ENCODE peak calls at places on chromosome 21, in six cellular contexts. Q is NCI-H1417 treated with DMSO at 0.1 percent for 48 hours, M is NCI-H446, Y is NB4, W is neural progenitor cell, T is MG63. N is an unnamed sample.
A peak's percentile ranks its signal among the peaks of the same experiment; 100 is the strongest.

GRCh38 chr21:45051580-45052434 is 22.6 kb upstream of the ADARB1 start:
- DNase-seq in Q (no peak), M (no peak), Y (no peak), W (no peak), T (no peak), N (no peak)

GRCh38 chr21:42651515-42652401 is 1.7 kb upstream of the PDE9A start:
- DNase-seq in Q (no peak), M (peak; percentile 67), Y (peak; percentile 68), W (no peak), T (no peak), N (no peak)

GRCh38 chr21:24302400-24302799 is 1304.9 kb downstream of the MRPL39 start:
- DNase-seq in Q (no peak), M (no peak), Y (no peak), W (no peak), T (no peak), N (no peak)

GRCh38 chr21:30582850-30583249 is 7.3 kb downstream of the KRTAP22-2 start:
- DNase-seq in Q (no peak), M (no peak), Y (no peak), W (peak; percentile 10), T (no peak), N (no peak)

GRCh38 chr21:36694041-36694515 is 4.8 kb upstream of the SIM2 start:
- DNase-seq in Q (no peak), M (no peak), Y (no peak), W (peak; percentile 56), T (no peak), N (peak; percentile 47)

GRCh38 chr21:45695086-45695485 is 51.6 kb downstream of the PCBP3 start:
- DNase-seq in Q (no peak), M (no peak), Y (peak; percentile 12), W (peak; percentile 74), T (no peak), N (peak; percentile 68)

GRCh38 chr21:46374761-46375389 is 50.9 kb downstream of the PCNT start:
- DNase-seq in Q (no peak), M (no peak), Y (no peak), W (no peak), T (no peak), N (no peak)

GRCh38 chr21:34793471-34793870 is 124.7 kb downstream of the CLIC6 start:
- DNase-seq in Q (no peak), M (no peak), Y (no peak), W (no peak), T (no peak), N (no peak)

GRCh38 chr21:45818904-45819285 is 162.7 kb upstream of the COL6A1 start:
- DNase-seq in Q (no peak), M (no peak), Y (peak; percentile 91), W (no peak), T (peak; percentile 86), N (no peak)

GRCh38 chr21:45532826-45533730 is 9.2 kb downstream of the SLC19A1 start:
- DNase-seq in Q (no peak), M (no peak), Y (peak; percentile 56), W (no peak), T (no peak), N (no peak)

GRCh38 chr21:45507888-45508508 is 34.2 kb downstream of the SLC19A1 start:
- DNase-seq in Q (no peak), M (no peak), Y (no peak), W (no peak), T (no peak), N (no peak)

GRCh38 chr21:42650033-42650370 is 3.4 kb upstream of the PDE9A start:
- DNase-seq in Q (no peak), M (no peak), Y (no peak), W (no peak), T (no peak), N (no peak)

GRCh38 chr21:44552681-44553080 is 1.4 kb upstream of the KRTAP10-2 start:
- DNase-seq in Q (no peak), M (no peak), Y (no peak), W (no peak), T (no peak), N (no peak)

GRCh38 chr21:46157396-46157986 is 2.1 kb upstream of the FTCD start:
- DNase-seq in Q (no peak), M (no peak), Y (no peak), W (no peak), T (no peak), N (no peak)

GRCh38 chr21:44932366-44933181 is 7.3 kb upstream of the SLX9 start:
- DNase-seq in Q (no peak), M (no peak), Y (peak; percentile 68), W (peak; percentile 66), T (no peak), N (no peak)

GRCh38 chr21:38569733-38570132 is 71.5 kb upstream of the ERG start:
- DNase-seq in Q (no peak), M (no peak), Y (no peak), W (no peak), T (no peak), N (no peak)

GRCh38 chr21:21813295-21813694 is 815.1 kb downstream of the NCAM2 start:
- DNase-seq in Q (no peak), M (no peak), Y (no peak), W (no peak), T (no peak), N (no peak)

GRCh38 chr21:16911166-16911607 is 601.7 kb upstream of the CXADR start:
- DNase-seq in Q (no peak), M (no peak), Y (no peak), W (no peak), T (no peak), N (no peak)

GRCh38 chr21:34881421-34881820 is 167.7 kb downstream of the RUNX1 start:
- DNase-seq in Q (no peak), M (no peak), Y (no peak), W (no peak), T (peak; percentile 17), N (no peak)

GRCh38 chr21:41419921-41420862 is 5.8 kb upstream of the MX1 start:
- DNase-seq in Q (peak; percentile 14), M (no peak), Y (peak; percentile 76), W (peak; percentile 59), T (peak; percentile 89), N (peak; percentile 87)

GRCh38 chr21:43771698-43772367 is 4.3 kb downstream of the CSTB start:
- DNase-seq in Q (no peak), M (no peak), Y (peak; percentile 48), W (no peak), T (no peak), N (no peak)

GRCh38 chr21:31332525-31332924 is 11.5 kb downstream of the TIAM1 start:
- DNase-seq in Q (no peak), M (no peak), Y (no peak), W (no peak), T (no peak), N (no peak)

GRCh38 chr21:44300262-44300959 is 558 bp downstream of the PFKL start:
- DNase-seq in Q (no peak), M (no peak), Y (peak; percentile 72), W (peak; percentile 60), T (peak; percentile 81), N (peak; percentile 61)

GRCh38 chr21:31348188-31348587 is 4.1 kb upstream of the TIAM1 start:
- DNase-seq in Q (no peak), M (no peak), Y (no peak), W (no peak), T (no peak), N (no peak)

GRCh38 chr21:36320421-36321324 is 676 bp downstream of the MORC3 start:
- DNase-seq in Q (no peak), M (peak; percentile 88), Y (peak; percentile 83), W (no peak), T (peak; percentile 84), N (peak; percentile 74)

GRCh38 chr21:33938381-33938780 is 22.8 kb upstream of the ATP5PO start:
- DNase-seq in Q (no peak), M (no peak), Y (no peak), W (no peak), T (no peak), N (no peak)

GRCh38 chr21:38170283-38170682 is 86.5 kb upstream of the KCNJ15 start:
- DNase-seq in Q (no peak), M (no peak), Y (no peak), W (peak; percentile 59), T (peak; percentile 31), N (peak; percentile 68)

GRCh38 chr21:45524756-45525152 is 17.5 kb downstream of the SLC19A1 start:
- DNase-seq in Q (no peak), M (no peak), Y (no peak), W (no peak), T (no peak), N (no peak)

GRCh38 chr21:42760977-42761751 is 107.7 kb downstream of the PDE9A start:
- DNase-seq in Q (no peak), M (no peak), Y (no peak), W (no peak), T (no peak), N (no peak)

GRCh38 chr21:27741736-27742135 is 774.8 kb upstream of the ADAMTS5 start:
- DNase-seq in Q (no peak), M (no peak), Y (no peak), W (no peak), T (no peak), N (no peak)

GRCh38 chr21:45504021-45504515 is 38.2 kb downstream of the SLC19A1 start:
- DNase-seq in Q (no peak), M (no peak), Y (no peak), W (no peak), T (no peak), N (no peak)

GRCh38 chr21:15005391-15005790 is 59.4 kb downstream of the NRIP1 start:
- DNase-seq in Q (no peak), M (no peak), Y (no peak), W (peak; percentile 26), T (no peak), N (peak; percentile 88)

GRCh38 chr21:46071082-46071481 is 26.8 kb upstream of the COL6A2 start:
- DNase-seq in Q (no peak), M (no peak), Y (no peak), W (no peak), T (no peak), N (no peak)

GRCh38 chr21:25300632-25301031 is 306.6 kb downstream of the MRPL39 start:
- DNase-seq in Q (no peak), M (no peak), Y (no peak), W (no peak), T (no peak), N (peak; percentile 6)

N was measured in GM23338.